ENCODE peak calls at places on chromosomes 5 and 9, in nine cellular contexts. One of them, this sample, is unnamed.
A peak's percentile ranks its signal among the peaks of the same experiment; 100 is the strongest.

GRCh38 chr9:78167356-78167755 is 68.5 kb upstream of the CEP78 start:
- DNase-seq in hepatocyte: peak; percentile 67
- DNase-seq in GM23248: no peak
- DNase-seq in OCI-LY7: no peak
- DNase-seq in GM23338: peak; percentile 7
- DNase-seq in MM.1S: no peak
- DNase-seq in neural progenitor cell: no peak
- DNase-seq in HCT116: no peak
- DNase-seq in SK-N-SH: no peak
- DNase-seq in this sample: peak; percentile 60

GRCh38 chr9:36746415-36746814 is 173.7 kb downstream of the MELK start:
- DNase-seq in hepatocyte: no peak
- DNase-seq in GM23248: no peak
- DNase-seq in OCI-LY7: no peak
- DNase-seq in GM23338: no peak
- DNase-seq in MM.1S: no peak
- DNase-seq in neural progenitor cell: no peak
- DNase-seq in HCT116: no peak
- DNase-seq in SK-N-SH: no peak
- DNase-seq in this sample: no peak

GRCh38 chr5:178341091-178341960 is 108.7 kb upstream of the PHYKPL start:
- DNase-seq in hepatocyte: no peak
- DNase-seq in GM23248: no peak
- DNase-seq in OCI-LY7: no peak
- DNase-seq in GM23338: no peak
- DNase-seq in MM.1S: no peak
- DNase-seq in neural progenitor cell: no peak
- DNase-seq in HCT116: no peak
- DNase-seq in SK-N-SH: no peak
- DNase-seq in this sample: no peak

GRCh38 chr9:125240649-125240999 is 519 bp downstream of the HSPA5 start:
- DNase-seq in hepatocyte: no peak
- DNase-seq in GM23248: peak; percentile 66
- DNase-seq in OCI-LY7: peak; percentile 62
- DNase-seq in GM23338: peak; percentile 36
- DNase-seq in MM.1S: peak; percentile 56
- DNase-seq in neural progenitor cell: peak; percentile 59
- DNase-seq in HCT116: no peak
- DNase-seq in SK-N-SH: no peak
- DNase-seq in this sample: peak; percentile 22

GRCh38 chr9:126704157-126704941 is 90.6 kb downstream of the LMX1B start:
- DNase-seq in hepatocyte: peak; percentile 79
- DNase-seq in GM23248: peak; percentile 84
- DNase-seq in OCI-LY7: no peak
- DNase-seq in GM23338: no peak
- DNase-seq in MM.1S: no peak
- DNase-seq in neural progenitor cell: peak; percentile 20
- DNase-seq in HCT116: peak; percentile 29
- DNase-seq in SK-N-SH: peak; percentile 52
- DNase-seq in this sample: peak; percentile 61

GRCh38 chr9:77946969-77947368 is 84.6 kb downstream of the GNAQ start:
- DNase-seq in hepatocyte: no peak
- DNase-seq in GM23248: no peak
- DNase-seq in OCI-LY7: no peak
- DNase-seq in GM23338: no peak
- DNase-seq in MM.1S: no peak
- DNase-seq in neural progenitor cell: no peak
- DNase-seq in HCT116: no peak
- DNase-seq in SK-N-SH: no peak
- DNase-seq in this sample: peak; percentile 5

GRCh38 chr5:150272531-150272930 is 17.0 kb downstream of the CAMK2A start:
- DNase-seq in hepatocyte: peak; percentile 59
- DNase-seq in GM23248: peak; percentile 55
- DNase-seq in OCI-LY7: peak; percentile 49
- DNase-seq in GM23338: peak; percentile 86
- DNase-seq in MM.1S: peak; percentile 69
- DNase-seq in neural progenitor cell: peak; percentile 80
- DNase-seq in HCT116: no peak
- DNase-seq in SK-N-SH: peak; percentile 67
- DNase-seq in this sample: peak; percentile 72

GRCh38 chr9:133073264-133074000 is 11.7 kb downstream of the CEL start:
- DNase-seq in hepatocyte: no peak
- DNase-seq in GM23248: no peak
- DNase-seq in OCI-LY7: no peak
- DNase-seq in GM23338: no peak
- DNase-seq in MM.1S: no peak
- DNase-seq in neural progenitor cell: no peak
- DNase-seq in HCT116: no peak
- DNase-seq in SK-N-SH: no peak
- DNase-seq in this sample: no peak

GRCh38 chr5:93622240-93622885 is 39.3 kb downstream of the NR2F1 start:
- DNase-seq in hepatocyte: no peak
- DNase-seq in GM23248: peak; percentile 85
- DNase-seq in OCI-LY7: peak; percentile 2
- DNase-seq in GM23338: peak; percentile 80
- DNase-seq in MM.1S: no peak
- DNase-seq in neural progenitor cell: peak; percentile 59
- DNase-seq in HCT116: no peak
- DNase-seq in SK-N-SH: peak; percentile 66
- DNase-seq in this sample: peak; percentile 43

GRCh38 chr9:14245901-14246525 is 67.9 kb downstream of the NFIB start:
- DNase-seq in hepatocyte: no peak
- DNase-seq in GM23248: peak; percentile 63
- DNase-seq in OCI-LY7: no peak
- DNase-seq in GM23338: no peak
- DNase-seq in MM.1S: no peak
- DNase-seq in neural progenitor cell: no peak
- DNase-seq in HCT116: no peak
- DNase-seq in SK-N-SH: no peak
- DNase-seq in this sample: no peak

GRCh38 chr5:157708866-157709265 is 22.4 kb upstream of the THG1L start:
- DNase-seq in hepatocyte: no peak
- DNase-seq in GM23248: no peak
- DNase-seq in OCI-LY7: no peak
- DNase-seq in GM23338: no peak
- DNase-seq in MM.1S: no peak
- DNase-seq in neural progenitor cell: no peak
- DNase-seq in HCT116: no peak
- DNase-seq in SK-N-SH: no peak
- DNase-seq in this sample: no peak

DNA sequence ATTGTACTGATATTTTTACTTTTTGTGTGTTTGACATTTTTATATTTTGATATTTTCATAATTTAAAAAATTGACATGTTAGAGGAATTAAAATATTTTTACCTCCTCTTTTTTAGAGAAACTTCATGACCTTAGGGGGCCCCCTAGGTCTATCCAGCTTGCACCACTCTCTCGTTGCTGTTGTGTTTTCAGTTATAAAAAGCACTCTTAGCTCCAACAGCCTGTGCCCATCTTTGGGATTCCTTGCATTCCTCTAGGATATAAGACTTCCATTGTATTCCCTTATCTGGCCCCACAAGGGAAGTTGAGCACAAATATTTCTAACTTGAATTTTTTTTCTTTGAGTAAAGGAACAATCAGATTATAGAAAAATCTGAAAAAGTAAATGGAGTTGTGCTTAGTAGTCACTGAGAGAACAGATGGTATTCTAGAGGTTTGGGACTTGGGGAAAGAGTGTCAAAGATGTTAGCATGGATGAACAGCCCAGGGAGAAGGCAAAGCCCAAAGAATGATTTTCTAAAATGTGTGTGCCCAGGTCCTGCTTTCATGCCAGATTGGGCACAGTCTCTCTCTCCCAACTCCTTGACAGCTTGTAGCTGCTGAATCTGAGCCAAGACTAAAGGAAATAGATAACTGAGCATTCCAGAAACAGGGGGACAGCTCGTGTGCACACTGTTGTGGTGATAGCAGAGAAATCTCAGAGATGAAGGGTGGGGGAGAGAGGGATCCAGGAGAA is 245.5 kb downstream of the SH3GL2 start:
- DNase-seq in hepatocyte: no peak
- DNase-seq in GM23248: no peak
- DNase-seq in OCI-LY7: no peak
- DNase-seq in GM23338: peak; percentile 60
- DNase-seq in MM.1S: peak; percentile 14
- DNase-seq in neural progenitor cell: peak; percentile 46
- DNase-seq in HCT116: no peak
- DNase-seq in SK-N-SH: no peak
- DNase-seq in this sample: no peak
- TF ChIP-seq EZH2phosphoT487 in hepatocyte: no peak
- TF ChIP-seq EZH2phosphoT487 in GM23248: no peak
- TF ChIP-seq EZH2phosphoT487 in OCI-LY7: no peak
- TF ChIP-seq EZH2phosphoT487 in GM23338: no peak
- TF ChIP-seq EZH2phosphoT487 in MM.1S: no peak
- TF ChIP-seq EZH2phosphoT487 in neural progenitor cell: no peak
- TF ChIP-seq EZH2phosphoT487 in HCT116: no peak
- TF ChIP-seq EZH2phosphoT487 in SK-N-SH: no peak
- TF ChIP-seq EZH2phosphoT487 in this sample: no peak

GRCh38 chr9:134347996-134348395 is 21.7 kb downstream of the RXRA start:
- DNase-seq in hepatocyte: no peak
- DNase-seq in GM23248: no peak
- DNase-seq in OCI-LY7: no peak
- DNase-seq in GM23338: no peak
- DNase-seq in MM.1S: no peak
- DNase-seq in neural progenitor cell: no peak
- DNase-seq in HCT116: no peak
- DNase-seq in SK-N-SH: no peak
- DNase-seq in this sample: no peak
- H3K79me2 ChIP-seq in hepatocyte: peaks cover 100% of the 10 kb centered on the region
- H3K79me2 ChIP-seq in GM23248: peaks cover 99% of the 10 kb centered on the region
- H3K79me2 ChIP-seq in OCI-LY7: no peaks in the 10 kb centered on the region
- H3K79me2 ChIP-seq in GM23338: peaks cover 66% of the 10 kb centered on the region
- H3K79me2 ChIP-seq in MM.1S: no peaks in the 10 kb centered on the region
- H3K79me2 ChIP-seq in neural progenitor cell: peaks cover 96% of the 10 kb centered on the region
- H3K79me2 ChIP-seq in HCT116: peaks cover 81% of the 10 kb centered on the region
- H3K79me2 ChIP-seq in SK-N-SH: peaks cover 40% of the 10 kb centered on the region
- H3K79me2 ChIP-seq in this sample: peaks cover 21% of the 10 kb centered on the region

GRCh38 chr5:148459669-148460068 is 75.9 kb downstream of the FBXO38 start:
- DNase-seq in hepatocyte: no peak
- DNase-seq in GM23248: no peak
- DNase-seq in OCI-LY7: no peak
- DNase-seq in GM23338: no peak
- DNase-seq in MM.1S: no peak
- DNase-seq in neural progenitor cell: no peak
- DNase-seq in HCT116: no peak
- DNase-seq in SK-N-SH: no peak
- DNase-seq in this sample: no peak

GRCh38 chr5:148455055-148455675 is 71.4 kb downstream of the FBXO38 start:
- DNase-seq in hepatocyte: peak; percentile 5
- DNase-seq in GM23248: peak; percentile 35
- DNase-seq in OCI-LY7: no peak
- DNase-seq in GM23338: no peak
- DNase-seq in MM.1S: no peak
- DNase-seq in neural progenitor cell: no peak
- DNase-seq in HCT116: no peak
- DNase-seq in SK-N-SH: no peak
- DNase-seq in this sample: no peak

GRCh38 chr5:148454576-148454975 is 70.8 kb downstream of the FBXO38 start:
- DNase-seq in hepatocyte: no peak
- DNase-seq in GM23248: no peak
- DNase-seq in OCI-LY7: no peak
- DNase-seq in GM23338: peak; percentile 25
- DNase-seq in MM.1S: no peak
- DNase-seq in neural progenitor cell: no peak
- DNase-seq in HCT116: no peak
- DNase-seq in SK-N-SH: no peak
- DNase-seq in this sample: no peak

GRCh38 chr5:148458036-148458888 is 74.5 kb downstream of the FBXO38 start:
- DNase-seq in hepatocyte: no peak
- DNase-seq in GM23248: no peak
- DNase-seq in OCI-LY7: no peak
- DNase-seq in GM23338: no peak
- DNase-seq in MM.1S: no peak
- DNase-seq in neural progenitor cell: no peak
- DNase-seq in HCT116: no peak
- DNase-seq in SK-N-SH: no peak
- DNase-seq in this sample: no peak

DNA sequence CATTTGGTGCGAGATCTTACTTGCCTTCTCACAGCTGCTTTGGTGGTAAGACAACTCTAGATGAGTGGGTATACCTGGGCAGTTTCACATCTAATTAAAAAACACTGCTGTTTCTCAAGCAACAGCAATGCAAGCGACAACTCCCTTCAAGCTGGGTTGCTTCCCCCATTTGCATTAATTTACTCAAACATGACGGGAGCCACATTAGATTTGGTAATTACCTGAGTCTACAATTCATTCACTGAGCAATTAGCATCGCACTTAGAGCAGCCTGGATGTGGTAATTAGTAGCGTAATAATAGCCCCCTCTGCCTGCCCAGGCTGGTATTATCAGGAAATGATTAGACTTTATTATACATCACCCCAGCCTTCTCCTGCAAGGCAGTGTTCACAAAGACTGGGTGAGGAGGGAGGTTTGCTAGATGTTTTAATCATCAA is 73.4 kb downstream of the FBXO38 start:
- DNase-seq in hepatocyte: no peak
- DNase-seq in GM23248: peak; percentile 21
- DNase-seq in OCI-LY7: peak; percentile 57
- DNase-seq in GM23338: peak; percentile 56
- DNase-seq in MM.1S: no peak
- DNase-seq in neural progenitor cell: peak; percentile 59
- DNase-seq in HCT116: no peak
- DNase-seq in SK-N-SH: peak; percentile 30
- DNase-seq in this sample: peak; percentile 51
- TF ChIP-seq EZH2phosphoT487 in hepatocyte: no peak
- TF ChIP-seq EZH2phosphoT487 in GM23248: no peak
- TF ChIP-seq EZH2phosphoT487 in OCI-LY7: no peak
- TF ChIP-seq EZH2phosphoT487 in GM23338: no peak
- TF ChIP-seq EZH2phosphoT487 in MM.1S: no peak
- TF ChIP-seq EZH2phosphoT487 in neural progenitor cell: no peak
- TF ChIP-seq EZH2phosphoT487 in HCT116: no peak
- TF ChIP-seq EZH2phosphoT487 in SK-N-SH: no peak
- TF ChIP-seq EZH2phosphoT487 in this sample: no peak

GRCh38 chr5:101062902-101063301 is 159.8 kb upstream of the ST8SIA4 start:
- DNase-seq in hepatocyte: no peak
- DNase-seq in GM23248: no peak
- DNase-seq in OCI-LY7: no peak
- DNase-seq in GM23338: no peak
- DNase-seq in MM.1S: no peak
- DNase-seq in neural progenitor cell: no peak
- DNase-seq in HCT116: no peak
- DNase-seq in SK-N-SH: no peak
- DNase-seq in this sample: no peak

GRCh38 chr5:101067415-101067814 is 164.3 kb upstream of the ST8SIA4 start:
- DNase-seq in hepatocyte: no peak
- DNase-seq in GM23248: no peak
- DNase-seq in OCI-LY7: no peak
- DNase-seq in GM23338: no peak
- DNase-seq in MM.1S: no peak
- DNase-seq in neural progenitor cell: no peak
- DNase-seq in HCT116: no peak
- DNase-seq in SK-N-SH: no peak
- DNase-seq in this sample: no peak

DNA sequence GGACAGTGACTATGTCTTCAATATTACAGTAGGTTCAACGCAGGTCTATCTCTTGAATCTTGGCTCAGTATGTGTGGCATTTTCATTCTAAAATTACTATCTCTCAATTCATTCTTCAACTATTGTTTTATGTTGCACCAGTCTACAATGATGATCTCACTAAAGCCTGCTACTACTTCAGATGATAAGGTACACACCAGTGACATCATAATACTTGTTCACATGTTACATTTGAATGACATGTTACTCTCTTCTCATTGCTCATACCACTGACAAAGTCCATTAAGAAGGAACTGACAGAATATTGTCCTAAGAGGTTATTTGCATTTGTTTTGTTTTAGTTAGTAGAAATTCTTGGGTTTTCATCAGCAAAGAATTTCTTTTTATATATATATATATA is 165.2 kb upstream of the ST8SIA4 start:
- DNase-seq in hepatocyte: no peak
- DNase-seq in GM23248: no peak
- DNase-seq in OCI-LY7: no peak
- DNase-seq in GM23338: no peak
- DNase-seq in MM.1S: no peak
- DNase-seq in neural progenitor cell: no peak
- DNase-seq in HCT116: no peak
- DNase-seq in SK-N-SH: no peak
- DNase-seq in this sample: no peak
- H3K79me2 ChIP-seq in hepatocyte: no peaks in the 10 kb centered on the region
- H3K79me2 ChIP-seq in GM23248: no peaks in the 10 kb centered on the region
- H3K79me2 ChIP-seq in OCI-LY7: no peaks in the 10 kb centered on the region
- H3K79me2 ChIP-seq in GM23338: no peaks in the 10 kb centered on the region
- H3K79me2 ChIP-seq in MM.1S: no peaks in the 10 kb centered on the region
- H3K79me2 ChIP-seq in neural progenitor cell: no peaks in the 10 kb centered on the region
- H3K79me2 ChIP-seq in HCT116: no peaks in the 10 kb centered on the region
- H3K79me2 ChIP-seq in SK-N-SH: no peaks in the 10 kb centered on the region
- H3K79me2 ChIP-seq in this sample: no peaks in the 10 kb centered on the region